ENCODE peak calls at places on chromosomes 4 and X, in six cellular contexts. W is MM.1S, S is astrocyte, A is OCI-LY7, L is thyroid gland, P is pancreas. E is an unnamed sample.

GRCh38 chr4:83917572-83917971 is 381.7 kb downstream of the GPAT3 start:
- DNase-seq in W (no peak), S (no peak), A (peak; percentile 4), L (no peak), P (no peak), E (no peak)

GRCh38 chr4:39637572-39638357 is 900 bp downstream of the SMIM14 start:
- DNase-seq in W (peak; percentile 38), S (peak; percentile 64), A (no peak), L (peak; percentile 66), P (no peak), E (peak; percentile 89)

GRCh38 chr4:80471701-80472100 is 136.2 kb downstream of the CFAP299 start:
- DNase-seq in W (peak; percentile 63), S (peak; percentile 18), A (peak; percentile 41), L (peak; percentile 78), P (peak; percentile 52), E (no peak)

GRCh38 chrX:129359269-129359668 is 164.0 kb downstream of the SMARCA1 start:
- DNase-seq in W (peak; percentile 33), S (no peak), A (no peak), L (no peak), P (no peak), E (no peak)

GRCh38 chr4:58127680-58128079 is 1017.5 kb upstream of the IGFBP7 start:
- DNase-seq in W (no peak), S (no peak), A (no peak), L (no peak), P (no peak), E (no peak)

GRCh38 chr4:42478509-42478908 is 81.2 kb downstream of the SHISA3 start:
- DNase-seq in W (no peak), S (no peak), A (no peak), L (no peak), P (no peak), E (no peak)

GRCh38 chrX:18833071-18833731 is 125.8 kb downstream of the PPEF1 start:
- DNase-seq in W (no peak), S (peak; percentile 31), A (no peak), L (peak; percentile 73), P (no peak), E (no peak)

GRCh38 chr4:108527729-108528128 is 92.6 kb upstream of the RPL34 start:
- DNase-seq in W (peak; percentile 40), S (no peak), A (no peak), L (no peak), P (no peak), E (no peak)

GRCh38 chr4:4269856-4270255 is 20.1 kb downstream of the LYAR start:
- DNase-seq in W (no peak), S (peak; percentile 23), A (no peak), L (no peak), P (no peak), E (no peak)

GRCh38 chrX:1099146-1099770 is 113.2 kb downstream of the CRLF2 start:
- DNase-seq in W (no peak), S (no peak), A (no peak), L (no peak), P (no peak), E (no peak)

GRCh38 chrX:9928083-9928482 is 39.1 kb upstream of the CLDN34 start:
- DNase-seq in W (no peak), S (no peak), A (no peak), L (no peak), P (peak; percentile 14), E (no peak)

GRCh38 chrX:106201502-106202178 is 33.5 kb downstream of the PWWP3B start:
- DNase-seq in W (no peak), S (no peak), A (no peak), L (peak; percentile 44), P (no peak), E (no peak)

GRCh38 chrX:141879616-141880015 is 24.1 kb upstream of the MAGEC1 start:
- DNase-seq in W (no peak), S (no peak), A (no peak), L (no peak), P (no peak), E (no peak)
- H3K9me3 ChIP-seq in W (no peaks in the 10 kb centered on the region), S (no peaks in the 10 kb centered on the region), A (no peaks in the 10 kb centered on the region), L (no peaks in the 10 kb centered on the region), P (no peaks in the 10 kb centered on the region), E (no peaks in the 10 kb centered on the region)

GRCh38 chr4:159966741-159967140 is 863.9 kb downstream of the RAPGEF2 start:
- DNase-seq in W (no peak), S (no peak), A (no peak), L (no peak), P (no peak), E (no peak)
- H3K9me3 ChIP-seq in W (no peaks in the 10 kb centered on the region), S (no peaks in the 10 kb centered on the region), A (no peaks in the 10 kb centered on the region), L (no peaks in the 10 kb centered on the region), P (no peaks in the 10 kb centered on the region), E (no peaks in the 10 kb centered on the region)

GRCh38 chr4:288891-289290 is 16.4 kb downstream of the ZNF732 start:
- DNase-seq in W (no peak), S (no peak), A (no peak), L (no peak), P (no peak), E (no peak)
- H3K9me3 ChIP-seq in W (no peaks in the 10 kb centered on the region), S (peaks cover 17% of the 10 kb centered on the region), A (peaks cover 17% of the 10 kb centered on the region), L (no peaks in the 10 kb centered on the region), P (no peaks in the 10 kb centered on the region), E (peaks cover 57% of the 10 kb centered on the region)

GRCh38 chrX:62931625-62932024 is 419.5 kb downstream of the SPIN4 start:
- DNase-seq in W (no peak), S (no peak), A (no peak), L (no peak), P (no peak), E (no peak)
- H3K9me3 ChIP-seq in W (no peaks in the 10 kb centered on the region), S (no peaks in the 10 kb centered on the region), A (no peaks in the 10 kb centered on the region), L (no peaks in the 10 kb centered on the region), P (no peaks in the 10 kb centered on the region), E (peaks cover 19% of the 10 kb centered on the region)

GRCh38 chr4:139470295-139470694 is 16.4 kb downstream of the RAB33B start:
- DNase-seq in W (no peak), S (no peak), A (no peak), L (no peak), P (no peak), E (no peak)

GRCh38 chr4:139470997-139471665 is 17.2 kb downstream of the RAB33B start:
- DNase-seq in W (no peak), S (no peak), A (no peak), L (no peak), P (no peak), E (no peak)

GRCh38 chr4:139465922-139466321 is 12.0 kb downstream of the RAB33B start:
- DNase-seq in W (no peak), S (no peak), A (no peak), L (no peak), P (no peak), E (no peak)

GRCh38 chr4:139469869-139470268 is 15.9 kb downstream of the RAB33B start:
- DNase-seq in W (no peak), S (no peak), A (no peak), L (no peak), P (peak; percentile 68), E (no peak)

DNA sequence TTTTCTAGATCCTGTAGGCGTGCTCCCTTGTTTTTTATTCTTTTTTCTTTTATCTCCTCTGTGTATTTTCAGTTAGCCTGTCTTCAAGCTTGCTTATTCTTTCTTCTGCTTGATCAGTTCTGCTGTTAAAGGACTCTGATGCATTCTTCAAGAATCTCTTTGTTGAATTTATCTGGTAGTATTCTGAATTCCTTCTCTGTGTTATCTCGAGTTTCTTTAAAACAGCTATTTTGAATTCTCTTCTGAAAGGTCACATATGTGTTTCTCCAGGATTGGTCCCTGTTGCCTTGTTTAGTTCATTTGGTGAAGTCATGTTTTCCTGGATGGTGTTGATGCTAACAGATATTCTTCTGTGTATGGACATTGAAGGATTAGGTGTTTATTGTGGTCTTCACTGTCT is 15.3 kb downstream of the RAB33B start:
- DNase-seq in W (no peak), S (peak; percentile 60), A (no peak), L (no peak), P (no peak), E (no peak)
- H3K9me3 ChIP-seq in W (no peaks in the 10 kb centered on the region), S (peaks cover 3% of the 10 kb centered on the region), A (peaks cover 26% of the 10 kb centered on the region), L (no peaks in the 10 kb centered on the region), P (no peaks in the 10 kb centered on the region), E (peaks cover 13% of the 10 kb centered on the region)

DNA sequence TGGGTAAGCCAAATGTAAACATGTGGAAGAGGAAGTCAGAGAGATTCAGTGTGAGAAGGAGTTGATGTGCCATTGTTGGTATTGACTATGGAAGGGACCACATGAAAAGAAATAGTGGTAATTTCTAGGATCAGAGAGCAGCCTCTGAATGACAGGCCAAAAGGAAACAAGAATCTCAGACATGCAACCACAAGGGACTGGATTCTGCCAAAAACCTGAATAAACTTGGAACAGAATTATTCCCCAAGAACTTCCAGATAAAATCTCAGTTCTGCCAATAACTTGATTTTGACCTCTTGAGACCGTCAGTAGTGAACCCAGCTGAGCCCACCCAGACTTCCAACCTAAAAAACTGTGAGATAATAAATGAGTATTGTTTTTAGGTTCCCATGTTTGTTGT is 653.6 kb upstream of the NR3C2 start:
- DNase-seq in W (no peak), S (peak; percentile 89), A (no peak), L (no peak), P (no peak), E (no peak)
- H3K9me3 ChIP-seq in W (no peaks in the 10 kb centered on the region), S (peaks cover 3% of the 10 kb centered on the region), A (no peaks in the 10 kb centered on the region), L (no peaks in the 10 kb centered on the region), P (no peaks in the 10 kb centered on the region), E (peaks cover 18% of the 10 kb centered on the region)

GRCh38 chr4:159101983-159102622 is 776 bp upstream of the RAPGEF2 start:
- DNase-seq in W (no peak), S (no peak), A (no peak), L (no peak), P (no peak), E (peak; percentile 13)

GRCh38 chr4:159098482-159099127 is 4.3 kb upstream of the RAPGEF2 start:
- DNase-seq in W (no peak), S (no peak), A (no peak), L (no peak), P (no peak), E (no peak)

GRCh38 chr4:159097144-159097543 is 5.7 kb upstream of the RAPGEF2 start:
- DNase-seq in W (no peak), S (no peak), A (no peak), L (no peak), P (no peak), E (no peak)

GRCh38 chr4:159097785-159098184 is 5.1 kb upstream of the RAPGEF2 start:
- DNase-seq in W (no peak), S (no peak), A (no peak), L (no peak), P (no peak), E (no peak)

GRCh38 chr4:159096434-159096833 is 6.4 kb upstream of the RAPGEF2 start:
- DNase-seq in W (no peak), S (no peak), A (no peak), L (no peak), P (no peak), E (no peak)
- H3K9me3 ChIP-seq in W (no peaks in the 10 kb centered on the region), S (no peaks in the 10 kb centered on the region), A (no peaks in the 10 kb centered on the region), L (no peaks in the 10 kb centered on the region), P (no peaks in the 10 kb centered on the region), E (no peaks in the 10 kb centered on the region)